ENCODE peak calls at places on chromosome 20, in eight cellular contexts. One of them, this sample, is unnamed.

GRCh38 chr20:2822073-2822472 is 5.9 kb downstream of the TMEM239 start:
- DNase-seq in hepatocyte: no peak
- DNase-seq in GM23338: no peak
- DNase-seq in MM.1S: peak
- DNase-seq in HCT116: no peak
- DNase-seq in OCI-LY7: no peak
- DNase-seq in PC-3: no peak
- DNase-seq in neural progenitor cell: peak
- DNase-seq in this sample: peak

GRCh38 chr20:10586296-10586695 is 87.5 kb downstream of the JAG1 start:
- DNase-seq in hepatocyte: no peak
- DNase-seq in GM23338: no peak
- DNase-seq in MM.1S: no peak
- DNase-seq in HCT116: no peak
- DNase-seq in OCI-LY7: no peak
- DNase-seq in PC-3: no peak
- DNase-seq in neural progenitor cell: no peak
- DNase-seq in this sample: no peak

GRCh38 chr20:33211817-33212424 is 5.2 kb upstream of the BPIFA3 start:
- DNase-seq in hepatocyte: peak
- DNase-seq in GM23338: peak
- DNase-seq in MM.1S: peak
- DNase-seq in HCT116: peak
- DNase-seq in OCI-LY7: peak
- DNase-seq in PC-3: peak
- DNase-seq in neural progenitor cell: peak
- DNase-seq in this sample: peak

GRCh38 chr20:20521736-20522135 is 153.8 kb downstream of the INSM1 start:
- DNase-seq in hepatocyte: no peak
- DNase-seq in GM23338: no peak
- DNase-seq in MM.1S: no peak
- DNase-seq in HCT116: no peak
- DNase-seq in OCI-LY7: no peak
- DNase-seq in PC-3: no peak
- DNase-seq in neural progenitor cell: no peak
- DNase-seq in this sample: no peak

GRCh38 chr20:45974896-45975565 is 3.0 kb upstream of the ZNF335 start:
- DNase-seq in hepatocyte: no peak
- DNase-seq in GM23338: no peak
- DNase-seq in MM.1S: no peak
- DNase-seq in HCT116: no peak
- DNase-seq in OCI-LY7: no peak
- DNase-seq in PC-3: peak
- DNase-seq in neural progenitor cell: no peak
- DNase-seq in this sample: peak

GRCh38 chr20:38146628-38147027 is 18.4 kb downstream of the TGM2 start:
- DNase-seq in hepatocyte: no peak
- DNase-seq in GM23338: no peak
- DNase-seq in MM.1S: no peak
- DNase-seq in HCT116: no peak
- DNase-seq in OCI-LY7: no peak
- DNase-seq in PC-3: no peak
- DNase-seq in neural progenitor cell: no peak
- DNase-seq in this sample: no peak

GRCh38 chr20:64164123-64164836 is at the start of gene MYT1:
- DNase-seq in hepatocyte: no peak
- DNase-seq in GM23338: no peak
- DNase-seq in MM.1S: no peak
- DNase-seq in HCT116: no peak
- DNase-seq in OCI-LY7: no peak
- DNase-seq in PC-3: no peak
- DNase-seq in neural progenitor cell: no peak
- DNase-seq in this sample: no peak

GRCh38 chr20:63915471-63915870 is 20.5 kb downstream of the DNAJC5 start:
- DNase-seq in hepatocyte: no peak
- DNase-seq in GM23338: no peak
- DNase-seq in MM.1S: no peak
- DNase-seq in HCT116: no peak
- DNase-seq in OCI-LY7: no peak
- DNase-seq in PC-3: no peak
- DNase-seq in neural progenitor cell: no peak
- DNase-seq in this sample: no peak

GRCh38 chr20:41989935-41990635 is 371.9 kb upstream of the CHD6 start:
- DNase-seq in hepatocyte: peak
- DNase-seq in GM23338: no peak
- DNase-seq in MM.1S: no peak
- DNase-seq in HCT116: no peak
- DNase-seq in OCI-LY7: no peak
- DNase-seq in PC-3: no peak
- DNase-seq in neural progenitor cell: peak
- DNase-seq in this sample: no peak

GRCh38 chr20:21234816-21235215 is 68.3 kb upstream of the XRN2 start:
- DNase-seq in hepatocyte: no peak
- DNase-seq in GM23338: peak
- DNase-seq in MM.1S: no peak
- DNase-seq in HCT116: no peak
- DNase-seq in OCI-LY7: no peak
- DNase-seq in PC-3: no peak
- DNase-seq in neural progenitor cell: peak
- DNase-seq in this sample: no peak

GRCh38 chr20:19745106-19745505 is 13.0 kb upstream of the RIN2 start:
- DNase-seq in hepatocyte: no peak
- DNase-seq in GM23338: no peak
- DNase-seq in MM.1S: no peak
- DNase-seq in HCT116: no peak
- DNase-seq in OCI-LY7: no peak
- DNase-seq in PC-3: no peak
- DNase-seq in neural progenitor cell: no peak
- DNase-seq in this sample: no peak

GRCh38 chr20:44245977-44246376 is 1.1 kb upstream of the GDAP1L1 start:
- DNase-seq in hepatocyte: no peak
- DNase-seq in GM23338: no peak
- DNase-seq in MM.1S: no peak
- DNase-seq in HCT116: no peak
- DNase-seq in OCI-LY7: no peak
- DNase-seq in PC-3: no peak
- DNase-seq in neural progenitor cell: no peak
- DNase-seq in this sample: no peak

GRCh38 chr20:44248420-44248759 is 1.3 kb downstream of the GDAP1L1 start:
- DNase-seq in hepatocyte: no peak
- DNase-seq in GM23338: no peak
- DNase-seq in MM.1S: no peak
- DNase-seq in HCT116: no peak
- DNase-seq in OCI-LY7: no peak
- DNase-seq in PC-3: no peak
- DNase-seq in neural progenitor cell: no peak
- DNase-seq in this sample: no peak

GRCh38 chr20:44251284-44251683 is 4.2 kb downstream of the GDAP1L1 start:
- DNase-seq in hepatocyte: no peak
- DNase-seq in GM23338: no peak
- DNase-seq in MM.1S: no peak
- DNase-seq in HCT116: no peak
- DNase-seq in OCI-LY7: no peak
- DNase-seq in PC-3: no peak
- DNase-seq in neural progenitor cell: no peak
- DNase-seq in this sample: no peak

GRCh38 chr20:44247676-44248419 is 740 bp downstream of the GDAP1L1 start:
- DNase-seq in hepatocyte: peak
- DNase-seq in GM23338: peak
- DNase-seq in MM.1S: peak
- DNase-seq in HCT116: no peak
- DNase-seq in OCI-LY7: no peak
- DNase-seq in PC-3: no peak
- DNase-seq in neural progenitor cell: peak
- DNase-seq in this sample: peak

DNA sequence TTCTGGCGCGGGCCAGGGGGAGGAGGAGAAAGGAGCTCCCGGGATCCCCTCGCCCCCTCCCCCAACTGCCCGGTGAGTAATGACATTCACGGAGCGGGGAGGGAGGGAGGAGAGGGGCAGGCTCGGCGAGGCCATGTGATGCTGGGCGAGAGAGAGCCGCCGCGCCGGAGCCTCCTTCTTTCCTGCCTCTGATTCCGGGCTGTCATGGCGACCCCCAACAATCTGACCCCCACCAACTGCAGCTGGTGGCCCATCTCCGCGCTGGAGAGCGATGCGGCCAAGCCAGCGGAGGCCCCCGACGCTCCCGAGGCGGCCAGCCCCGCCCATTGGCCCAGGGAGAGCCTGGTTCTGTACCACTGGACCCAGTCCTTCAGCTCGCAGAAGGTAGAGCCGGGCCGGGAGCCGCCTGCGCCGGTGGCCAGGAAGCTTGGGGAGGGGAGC is at the start of gene GDAP1L1:
- DNase-seq in hepatocyte: peak
- DNase-seq in GM23338: peak
- DNase-seq in MM.1S: no peak
- DNase-seq in HCT116: no peak
- DNase-seq in OCI-LY7: no peak
- DNase-seq in PC-3: no peak
- DNase-seq in neural progenitor cell: peak
- DNase-seq in this sample: peak
- TF ChIP-seq EZH2phosphoT487 in hepatocyte: no peak
- TF ChIP-seq EZH2phosphoT487 in GM23338: no peak
- TF ChIP-seq EZH2phosphoT487 in MM.1S: no peak
- TF ChIP-seq EZH2phosphoT487 in HCT116: no peak
- TF ChIP-seq EZH2phosphoT487 in OCI-LY7: no peak
- TF ChIP-seq EZH2phosphoT487 in PC-3: no peak
- TF ChIP-seq EZH2phosphoT487 in neural progenitor cell: no peak
- TF ChIP-seq EZH2phosphoT487 in this sample: no peak

GRCh38 chr20:6766433-6766832 is 1.1 kb upstream of the BMP2 start:
- DNase-seq in hepatocyte: no peak
- DNase-seq in GM23338: no peak
- DNase-seq in MM.1S: no peak
- DNase-seq in HCT116: no peak
- DNase-seq in OCI-LY7: no peak
- DNase-seq in PC-3: no peak
- DNase-seq in neural progenitor cell: peak
- DNase-seq in this sample: no peak
- H3K4me2 ChIP-seq in hepatocyte: peak
- H3K4me2 ChIP-seq in GM23338: peak
- H3K4me2 ChIP-seq in MM.1S: no peak
- H3K4me2 ChIP-seq in HCT116: no peak
- H3K4me2 ChIP-seq in OCI-LY7: no peak
- H3K4me2 ChIP-seq in PC-3: no peak
- H3K4me2 ChIP-seq in neural progenitor cell: peak
- H3K4me2 ChIP-seq in this sample: no peak

GRCh38 chr20:54107181-54107580 is 36.8 kb upstream of the BCAS1 start:
- DNase-seq in hepatocyte: no peak
- DNase-seq in GM23338: no peak
- DNase-seq in MM.1S: no peak
- DNase-seq in HCT116: no peak
- DNase-seq in OCI-LY7: no peak
- DNase-seq in PC-3: no peak
- DNase-seq in neural progenitor cell: no peak
- DNase-seq in this sample: no peak

GRCh38 chr20:54105653-54106052 is 35.3 kb upstream of the BCAS1 start:
- DNase-seq in hepatocyte: no peak
- DNase-seq in GM23338: no peak
- DNase-seq in MM.1S: no peak
- DNase-seq in HCT116: no peak
- DNase-seq in OCI-LY7: no peak
- DNase-seq in PC-3: no peak
- DNase-seq in neural progenitor cell: no peak
- DNase-seq in this sample: peak

GRCh38 chr20:54107600-54108393 is 37.4 kb upstream of the BCAS1 start:
- DNase-seq in hepatocyte: no peak
- DNase-seq in GM23338: no peak
- DNase-seq in MM.1S: no peak
- DNase-seq in HCT116: no peak
- DNase-seq in OCI-LY7: no peak
- DNase-seq in PC-3: peak
- DNase-seq in neural progenitor cell: no peak
- DNase-seq in this sample: no peak

GRCh38 chr20:54108394-54108643 is 37.9 kb upstream of the BCAS1 start:
- DNase-seq in hepatocyte: no peak
- DNase-seq in GM23338: no peak
- DNase-seq in MM.1S: no peak
- DNase-seq in HCT116: no peak
- DNase-seq in OCI-LY7: no peak
- DNase-seq in PC-3: no peak
- DNase-seq in neural progenitor cell: no peak
- DNase-seq in this sample: no peak

GRCh38 chr20:54106162-54106561 is 35.8 kb upstream of the BCAS1 start:
- DNase-seq in hepatocyte: no peak
- DNase-seq in GM23338: no peak
- DNase-seq in MM.1S: no peak
- DNase-seq in HCT116: no peak
- DNase-seq in OCI-LY7: no peak
- DNase-seq in PC-3: no peak
- DNase-seq in neural progenitor cell: no peak
- DNase-seq in this sample: no peak
- TF ChIP-seq EZH2phosphoT487 in hepatocyte: no peak
- TF ChIP-seq EZH2phosphoT487 in GM23338: no peak
- TF ChIP-seq EZH2phosphoT487 in MM.1S: no peak
- TF ChIP-seq EZH2phosphoT487 in HCT116: no peak
- TF ChIP-seq EZH2phosphoT487 in OCI-LY7: no peak
- TF ChIP-seq EZH2phosphoT487 in PC-3: no peak
- TF ChIP-seq EZH2phosphoT487 in neural progenitor cell: no peak
- TF ChIP-seq EZH2phosphoT487 in this sample: no peak

GRCh38 chr20:57484772-57485171 is 40.2 kb downstream of the CTCFL start:
- DNase-seq in hepatocyte: no peak
- DNase-seq in GM23338: no peak
- DNase-seq in MM.1S: no peak
- DNase-seq in HCT116: no peak
- DNase-seq in OCI-LY7: no peak
- DNase-seq in PC-3: no peak
- DNase-seq in neural progenitor cell: no peak
- DNase-seq in this sample: no peak

GRCh38 chr20:57483287-57484050 is 41.5 kb downstream of the CTCFL start:
- DNase-seq in hepatocyte: no peak
- DNase-seq in GM23338: no peak
- DNase-seq in MM.1S: no peak
- DNase-seq in HCT116: no peak
- DNase-seq in OCI-LY7: peak
- DNase-seq in PC-3: no peak
- DNase-seq in neural progenitor cell: no peak
- DNase-seq in this sample: no peak

GRCh38 chr20:57481281-57481711 is 43.6 kb downstream of the CTCFL start:
- DNase-seq in hepatocyte: no peak
- DNase-seq in GM23338: no peak
- DNase-seq in MM.1S: peak
- DNase-seq in HCT116: no peak
- DNase-seq in OCI-LY7: peak
- DNase-seq in PC-3: no peak
- DNase-seq in neural progenitor cell: no peak
- DNase-seq in this sample: no peak

GRCh38 chr20:57482148-57482547 is 42.8 kb downstream of the CTCFL start:
- DNase-seq in hepatocyte: no peak
- DNase-seq in GM23338: no peak
- DNase-seq in MM.1S: peak
- DNase-seq in HCT116: no peak
- DNase-seq in OCI-LY7: peak
- DNase-seq in PC-3: no peak
- DNase-seq in neural progenitor cell: no peak
- DNase-seq in this sample: no peak

DNA sequence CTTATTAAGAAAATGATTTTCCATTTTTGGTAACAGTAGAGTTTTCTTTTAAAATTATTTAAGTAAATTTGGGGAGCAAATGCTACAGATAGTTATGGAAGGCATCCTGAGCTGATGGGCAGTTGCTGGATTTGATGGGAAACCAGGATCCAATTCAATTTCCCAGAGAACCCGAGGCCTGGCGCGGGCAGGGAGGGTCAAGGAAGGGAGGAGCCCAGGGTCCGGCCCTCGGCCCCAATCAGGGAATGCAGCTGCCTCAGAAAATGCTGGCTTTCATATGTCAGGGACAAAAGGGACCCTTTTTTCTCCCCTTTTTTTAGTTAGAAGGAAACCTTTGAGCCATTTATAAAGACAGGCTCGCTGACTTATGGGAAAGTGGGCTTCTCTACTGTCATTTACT is 42.1 kb downstream of the CTCFL start:
- DNase-seq in hepatocyte: no peak
- DNase-seq in GM23338: no peak
- DNase-seq in MM.1S: no peak
- DNase-seq in HCT116: no peak
- DNase-seq in OCI-LY7: no peak
- DNase-seq in PC-3: no peak
- DNase-seq in neural progenitor cell: no peak
- DNase-seq in this sample: no peak
- H3K4me2 ChIP-seq in hepatocyte: no peak
- H3K4me2 ChIP-seq in GM23338: no peak
- H3K4me2 ChIP-seq in MM.1S: peak
- H3K4me2 ChIP-seq in HCT116: no peak
- H3K4me2 ChIP-seq in OCI-LY7: peak
- H3K4me2 ChIP-seq in PC-3: no peak
- H3K4me2 ChIP-seq in neural progenitor cell: no peak
- H3K4me2 ChIP-seq in this sample: no peak

This sample was measured in GM23248.